ENCODE peak calls at places on chromosomes 5 and 9, in nine cellular contexts. C, Y, L, B, X, U, N, Q and H are unnamed samples.
A peak's percentile ranks its signal among the peaks of the same experiment; 100 is the strongest.

GRCh38 chr9:31412081-31412480 is 972.4 kb upstream of the ACO1 start:
- DNase-seq in C (no peak), Y (no peak), L (no peak), B (no peak), X (no peak), U (no peak), N (no peak), Q (no peak), H (no peak)

GRCh38 chr9:132474253-132474652 is 64.2 kb downstream of the CFAP77 start:
- DNase-seq in C (peak; percentile 51), Y (peak; percentile 17), L (no peak), B (no peak), X (no peak), U (no peak), N (no peak), Q (no peak), H (no peak)

GRCh38 chr9:127163409-127163808 is 41.0 kb upstream of the ANGPTL2 start:
- DNase-seq in C (no peak), Y (peak; percentile 48), L (no peak), B (peak; percentile 77), X (no peak), U (peak; percentile 84), N (no peak), Q (no peak), H (no peak)

GRCh38 chr9:113770396-113770795 is 105.7 kb upstream of the ZNF618 start:
- DNase-seq in C (no peak), Y (no peak), L (no peak), B (peak; percentile 7), X (no peak), U (peak; percentile 29), N (no peak), Q (no peak), H (no peak)

GRCh38 chr5:106269252-106269843 is 1401.4 kb downstream of the EFNA5 start:
- DNase-seq in C (peak; percentile 12), Y (peak; percentile 44), L (no peak), B (peak; percentile 35), X (no peak), U (peak; percentile 25), N (no peak), Q (no peak), H (peak; percentile 9)

GRCh38 chr9:114769664-114770063 is 36.2 kb downstream of the TNFSF15 start:
- DNase-seq in C (no peak), Y (no peak), L (no peak), B (no peak), X (no peak), U (peak; percentile 18), N (no peak), Q (no peak), H (no peak)

GRCh38 chr5:94872526-94872925 is 254.1 kb downstream of the SLF1 start:
- DNase-seq in C (no peak), Y (no peak), L (no peak), B (no peak), X (no peak), U (no peak), N (no peak), Q (no peak), H (no peak)

GRCh38 chr5:74895906-74896305 is 29.7 kb upstream of the FAM169A start:
- DNase-seq in C (no peak), Y (peak; percentile 12), L (no peak), B (peak; percentile 85), X (no peak), U (peak; percentile 49), N (no peak), Q (peak; percentile 26), H (peak; percentile 91)

GRCh38 chr5:73280821-73281746 is 108.1 kb downstream of the TMEM174 start:
- DNase-seq in C (no peak), Y (peak; percentile 70), L (no peak), B (peak; percentile 74), X (no peak), U (no peak), N (no peak), Q (no peak), H (peak; percentile 77)

GRCh38 chr9:133344979-133345378 is 3.0 kb downstream of the MED22 start:
- DNase-seq in C (no peak), Y (no peak), L (no peak), B (no peak), X (no peak), U (no peak), N (no peak), Q (no peak), H (no peak)

GRCh38 chr9:135474915-135475314 is 4.7 kb upstream of the PPP1R26 start:
- DNase-seq in C (peak; percentile 55), Y (no peak), L (peak; percentile 75), B (peak; percentile 21), X (no peak), U (peak; percentile 28), N (no peak), Q (no peak), H (no peak)

GRCh38 chr5:66554884-66555283 is 41.3 kb upstream of the MAST4 start:
- DNase-seq in C (no peak), Y (no peak), L (no peak), B (no peak), X (no peak), U (no peak), N (no peak), Q (no peak), H (no peak)

GRCh38 chr9:91302831-91303230 is 58.9 kb downstream of the AUH start:
- DNase-seq in C (no peak), Y (peak; percentile 43), L (no peak), B (peak; percentile 71), X (no peak), U (peak; percentile 77), N (no peak), Q (peak; percentile 83), H (peak; percentile 70)

GRCh38 chr5:77310494-77311216 is 100.2 kb downstream of the PDE8B start:
- DNase-seq in C (no peak), Y (no peak), L (no peak), B (no peak), X (no peak), U (no peak), N (no peak), Q (no peak), H (no peak)

GRCh38 chr5:80860934-80861613 is 99.1 kb upstream of the RASGRF2 start:
- DNase-seq in C (peak; percentile 47), Y (peak; percentile 54), L (no peak), B (peak; percentile 72), X (no peak), U (peak; percentile 2), N (no peak), Q (peak; percentile 45), H (peak; percentile 26)

GRCh38 chr5:93145767-93146166 is 435.3 kb downstream of the NR2F1-AS1 start:
- DNase-seq in C (no peak), Y (peak; percentile 46), L (no peak), B (no peak), X (no peak), U (no peak), N (no peak), Q (no peak), H (no peak)

GRCh38 chr9:87250205-87250604 is 247.5 kb upstream of the DAPK1 start:
- DNase-seq in C (no peak), Y (no peak), L (no peak), B (no peak), X (no peak), U (no peak), N (no peak), Q (no peak), H (no peak)

GRCh38 chr5:56685503-56686217 is 129.7 kb upstream of the MAP3K1 start:
- DNase-seq in C (no peak), Y (no peak), L (no peak), B (no peak), X (no peak), U (no peak), N (no peak), Q (no peak), H (no peak)

GRCh38 chr9:36717276-36717675 is 144.6 kb downstream of the MELK start:
- DNase-seq in C (no peak), Y (peak; percentile 2), L (no peak), B (no peak), X (peak; percentile 10), U (no peak), N (no peak), Q (no peak), H (no peak)

GRCh38 chr5:32542216-32543059 is 42.9 kb upstream of the SUB1 start:
- DNase-seq in C (no peak), Y (peak; percentile 25), L (no peak), B (peak; percentile 56), X (peak; percentile 68), U (peak; percentile 7), N (no peak), Q (no peak), H (no peak)

GRCh38 chr5:124527220-124527991 is 219.0 kb downstream of the ZNF608 start:
- DNase-seq in C (peak; percentile 84), Y (no peak), L (no peak), B (peak; percentile 27), X (no peak), U (no peak), N (no peak), Q (no peak), H (peak; percentile 41)

GRCh38 chr5:173012882-173013281 is 29.3 kb downstream of the ATP6V0E1 start:
- DNase-seq in C (no peak), Y (no peak), L (no peak), B (peak; percentile 49), X (peak; percentile 85), U (no peak), N (no peak), Q (no peak), H (no peak)

GRCh38 chr5:123874600-123875201 is 362.7 kb downstream of the CSNK1G3 start:
- DNase-seq in C (no peak), Y (peak; percentile 49), L (no peak), B (peak; percentile 90), X (no peak), U (no peak), N (no peak), Q (no peak), H (peak; percentile 73)

GRCh38 chr9:121598167-121599000 is 53.0 kb upstream of the DAB2IP start:
- DNase-seq in C (peak; percentile 52), Y (peak; percentile 74), L (peak; percentile 93), B (peak; percentile 77), X (peak; percentile 96), U (peak; percentile 80), N (peak; percentile 19), Q (peak; percentile 65), H (peak; percentile 57)
- TF ChIP-seq CTCF in C (no peak), Y (peak; percentile 59), L (no peak), B (peak; percentile 25), X (no peak), U (peak; percentile 50), N (no peak), Q (peak; percentile 73), H (no peak)

GRCh38 chr9:112086627-112087026 is 88.5 kb downstream of the SUSD1 start:
- DNase-seq in C (no peak), Y (no peak), L (no peak), B (peak; percentile 56), X (no peak), U (no peak), N (no peak), Q (no peak), H (peak; percentile 18)
- TF ChIP-seq CTCF in C (peak; percentile 38), Y (peak; percentile 40), L (peak; percentile 53), B (peak; percentile 50), X (no peak), U (peak; percentile 38), N (no peak), Q (peak; percentile 52), H (peak; percentile 29)

GRCh38 chr5:7074176-7074575 is 321.8 kb upstream of the ADCY2 start:
- DNase-seq in C (no peak), Y (no peak), L (no peak), B (no peak), X (no peak), U (no peak), N (no peak), Q (no peak), H (no peak)
- TF ChIP-seq CTCF in C (no peak), Y (no peak), L (no peak), B (no peak), X (no peak), U (no peak), N (no peak), Q (no peak), H (no peak)

GRCh38 chr5:140148508-140148907 is 22.8 kb downstream of the IGIP start:
- DNase-seq in C (peak; percentile 20), Y (peak; percentile 9), L (peak; percentile 71), B (peak; percentile 22), X (peak; percentile 62), U (no peak), N (no peak), Q (no peak), H (no peak)
- TF ChIP-seq CTCF in C (no peak), Y (peak; percentile 33), L (no peak), B (peak; percentile 2), X (no peak), U (peak; percentile 2), N (no peak), Q (peak; percentile 18), H (peak; percentile 5)